ENCODE peak calls at places on chromosomes 11 and 22, in six cellular contexts. V is upper lobe of right lung, H is right lobe of liver, Q is epithelial cell of proximal tubule, R is kidney, P is AG04450. S is an unnamed sample.

GRCh38 chr11:7004482-7004881 is 15.7 kb downstream of the ZNF214 start:
- DNase-seq in V (no peak), H (no peak), Q (no peak), R (no peak), P (no peak), S (no peak)

GRCh38 chr22:21942407-21942895 is 10.2 kb downstream of the PPM1F start:
- DNase-seq in V (peak), H (peak), Q (peak), R (peak), P (peak), S (no peak)

GRCh38 chr22:31646186-31647019 is 15.6 kb downstream of the PISD start:
- DNase-seq in V (no peak), H (no peak), Q (peak), R (peak), P (peak), S (peak)

GRCh38 chr11:827146-827860 is 416 bp upstream of the CRACR2B start:
- DNase-seq in V (peak), H (no peak), Q (no peak), R (no peak), P (no peak), S (no peak)

GRCh38 chr11:69317401-69318092 is 23.6 kb downstream of the MYEOV start:
- DNase-seq in V (no peak), H (no peak), Q (no peak), R (no peak), P (no peak), S (no peak)

GRCh38 chr11:9047986-9048522 is 43.3 kb downstream of the SCUBE2 start:
- DNase-seq in V (no peak), H (no peak), Q (no peak), R (no peak), P (peak), S (peak)

GRCh38 chr11:12179521-12179920 is 69.1 kb downstream of the MICAL2 start:
- DNase-seq in V (peak), H (no peak), Q (no peak), R (no peak), P (no peak), S (no peak)

GRCh38 chr11:5384335-5384734 is 723 bp downstream of the OR51M1 start:
- DNase-seq in V (no peak), H (no peak), Q (no peak), R (no peak), P (no peak), S (no peak)

GRCh38 chr11:76641905-76642304 is 28.6 kb downstream of the LRRC32 start:
- DNase-seq in V (no peak), H (no peak), Q (no peak), R (no peak), P (no peak), S (no peak)

GRCh38 chr11:57131080-57131790 is 50.5 kb upstream of the LRRC55 start:
- DNase-seq in V (no peak), H (peak), Q (no peak), R (no peak), P (no peak), S (no peak)

GRCh38 chr11:1084561-1085439 is 10.1 kb downstream of the MUC2 start:
- DNase-seq in V (peak), H (peak), Q (no peak), R (peak), P (no peak), S (no peak)

GRCh38 chr11:105032495-105032894 is 2.4 kb downstream of the CASP1 start:
- DNase-seq in V (no peak), H (no peak), Q (no peak), R (no peak), P (no peak), S (no peak)

GRCh38 chr11:109012996-109013395 is 348.1 kb downstream of the DDX10 start:
- DNase-seq in V (no peak), H (no peak), Q (no peak), R (no peak), P (no peak), S (no peak)

GRCh38 chr11:67521924-67522323 is 1.3 kb downstream of the CABP2 start:
- DNase-seq in V (no peak), H (no peak), Q (no peak), R (peak), P (no peak), S (no peak)

GRCh38 chr11:132312616-132313210 is 942.3 kb downstream of the NTM start:
- DNase-seq in V (no peak), H (no peak), Q (no peak), R (no peak), P (no peak), S (no peak)

GRCh38 chr11:72333657-72334056 is 89.7 kb upstream of the PHOX2A start:
- DNase-seq in V (no peak), H (no peak), Q (no peak), R (no peak), P (no peak), S (no peak)

GRCh38 chr22:20034143-20034542 is 13.2 kb downstream of the TANGO2 start:
- DNase-seq in V (no peak), H (no peak), Q (no peak), R (no peak), P (no peak), S (no peak)

GRCh38 chr11:121282376-121282775 is 10.2 kb upstream of the SC5D start:
- DNase-seq in V (no peak), H (no peak), Q (no peak), R (no peak), P (no peak), S (no peak)

GRCh38 chr22:26853071-26853470 is 195.7 kb downstream of the MIAT start:
- DNase-seq in V (no peak), H (no peak), Q (no peak), R (no peak), P (no peak), S (no peak)

GRCh38 chr11:107691003-107691402 is 20.9 kb downstream of the SLN start:
- DNase-seq in V (no peak), H (no peak), Q (no peak), R (no peak), P (no peak), S (no peak)

GRCh38 chr22:50105529-50106100 is 15.8 kb downstream of the MOV10L1 start:
- DNase-seq in V (no peak), H (no peak), Q (no peak), R (no peak), P (no peak), S (no peak)

GRCh38 chr22:50104149-50104548 is 14.3 kb downstream of the MOV10L1 start:
- DNase-seq in V (no peak), H (no peak), Q (no peak), R (no peak), P (no peak), S (no peak)

GRCh38 chr22:50101870-50102565 is 12.2 kb downstream of the MOV10L1 start:
- DNase-seq in V (no peak), H (no peak), Q (no peak), R (no peak), P (no peak), S (no peak)

GRCh38 chr22:50107529-50107928 is 17.7 kb downstream of the MOV10L1 start:
- DNase-seq in V (no peak), H (no peak), Q (no peak), R (peak), P (no peak), S (no peak)

DNA sequence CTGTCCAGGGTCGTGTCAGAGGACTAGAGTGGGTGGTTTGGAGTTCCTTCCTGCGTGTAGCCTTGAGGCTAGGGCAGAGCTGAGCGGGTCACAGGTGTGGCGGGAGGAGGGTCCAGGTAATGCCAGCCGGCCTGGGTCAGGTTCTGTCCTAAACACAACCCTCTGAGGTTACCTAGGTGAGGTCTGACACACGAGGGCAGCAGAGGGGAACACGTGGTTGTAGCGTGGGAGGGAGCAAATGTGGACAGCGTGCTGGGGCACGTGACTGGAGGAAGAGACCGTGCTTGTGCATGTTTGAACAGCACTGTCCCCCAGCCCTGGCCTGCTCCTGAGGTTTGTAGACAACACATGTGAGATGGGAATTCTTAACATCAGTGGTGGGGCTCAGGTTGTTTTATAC is 13.1 kb downstream of the MOV10L1 start:
- DNase-seq in V (no peak), H (no peak), Q (no peak), R (no peak), P (no peak), S (no peak)
- TF ChIP-seq CTCF in V (no peak), H (no peak), Q (peak), R (no peak), P (no peak), S (no peak)

DNA sequence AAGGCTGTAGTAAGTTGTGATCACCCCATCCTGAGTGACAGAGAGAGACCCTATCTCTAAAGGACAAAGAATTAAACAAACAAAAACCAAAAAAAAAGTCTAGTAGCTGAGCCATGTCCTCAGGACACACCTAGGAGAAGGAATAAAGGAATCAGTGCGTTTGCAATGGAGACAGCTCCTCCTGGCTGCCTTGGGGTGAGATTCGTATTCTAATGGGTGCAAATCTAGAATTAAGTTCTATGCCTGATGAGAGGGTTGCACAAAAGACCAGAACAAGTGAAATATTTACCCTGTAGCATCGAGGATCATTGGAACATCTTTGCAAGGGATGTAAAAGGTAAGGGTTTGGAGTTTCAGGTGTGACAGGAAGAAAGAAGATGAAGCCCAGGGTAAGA is 70.3 kb upstream of the BMAL1 start:
- DNase-seq in V (no peak), H (no peak), Q (no peak), R (no peak), P (no peak), S (no peak)
- TF ChIP-seq CTCF in V (no peak), H (no peak), Q (peak), R (peak), P (peak), S (no peak)

GRCh38 chr22:25352294-25352680 is 132.8 kb downstream of the CRYBB2 start:
- DNase-seq in V (peak), H (no peak), Q (no peak), R (no peak), P (no peak), S (no peak)

GRCh38 chr22:25357056-25357455 is 137.6 kb downstream of the CRYBB2 start:
- DNase-seq in V (peak), H (no peak), Q (no peak), R (peak), P (no peak), S (no peak)

GRCh38 chr22:25353516-25354445 is 134.3 kb downstream of the CRYBB2 start:
- DNase-seq in V (peak), H (no peak), Q (no peak), R (peak), P (no peak), S (no peak)

GRCh38 chr22:25351631-25352293 is 132.3 kb downstream of the CRYBB2 start:
- DNase-seq in V (peak), H (no peak), Q (no peak), R (no peak), P (no peak), S (no peak)

GRCh38 chr22:25354456-25354855 is 135.0 kb downstream of the CRYBB2 start:
- DNase-seq in V (peak), H (no peak), Q (no peak), R (peak), P (no peak), S (no peak)
- TF ChIP-seq CTCF in V (no peak), H (no peak), Q (no peak), R (no peak), P (no peak), S (no peak)

DNA sequence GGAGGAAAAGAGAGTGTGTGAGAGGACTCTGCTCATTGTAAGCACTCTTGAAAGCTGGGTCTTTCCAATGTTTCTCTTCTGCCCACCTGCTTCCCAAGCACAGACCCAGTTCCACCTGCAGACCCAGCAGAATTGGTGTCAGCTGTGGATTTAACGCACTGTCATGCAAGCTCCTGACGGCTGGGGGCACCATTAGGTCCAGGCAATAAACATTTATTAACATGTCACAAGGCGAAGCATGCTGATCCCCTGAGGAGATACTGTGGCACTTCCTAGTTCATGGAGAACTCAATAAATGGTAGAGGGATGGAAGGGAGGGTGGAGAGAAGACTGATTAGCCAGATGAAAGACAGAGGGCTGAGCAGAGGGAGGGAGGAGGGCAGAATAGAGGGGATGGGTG is 68.3 kb upstream of the TSPAN18 start:
- DNase-seq in V (no peak), H (no peak), Q (no peak), R (no peak), P (no peak), S (no peak)
- TF ChIP-seq CTCF in V (peak), H (peak), Q (peak), R (peak), P (peak), S (peak)

GRCh38 chr11:44453871-44454270 is 111.6 kb upstream of the CD82 start:
- DNase-seq in V (no peak), H (no peak), Q (no peak), R (no peak), P (no peak), S (no peak)

GRCh38 chr11:44457862-44458261 is 107.6 kb upstream of the CD82 start:
- DNase-seq in V (no peak), H (no peak), Q (no peak), R (no peak), P (no peak), S (no peak)

GRCh38 chr11:44453213-44453612 is 112.2 kb upstream of the CD82 start:
- DNase-seq in V (no peak), H (no peak), Q (no peak), R (no peak), P (no peak), S (no peak)

GRCh38 chr11:44454686-44455085 is 110.8 kb upstream of the CD82 start:
- DNase-seq in V (no peak), H (no peak), Q (no peak), R (no peak), P (no peak), S (no peak)

GRCh38 chr11:44456544-44457270 is 108.8 kb upstream of the CD82 start:
- DNase-seq in V (no peak), H (no peak), Q (no peak), R (no peak), P (no peak), S (no peak)
- TF ChIP-seq CTCF in V (peak), H (peak), Q (peak), R (no peak), P (peak), S (peak)

GRCh38 chr11:36540998-36541397 is 26.8 kb upstream of the RAG1 start:
- DNase-seq in V (no peak), H (no peak), Q (peak), R (no peak), P (no peak), S (no peak)
- TF ChIP-seq CTCF in V (peak), H (peak), Q (peak), R (peak), P (peak), S (peak)

GRCh38 chr11:116835791-116836647 is 1.4 kb downstream of the APOA1 start:
- DNase-seq in V (peak), H (peak), Q (peak), R (peak), P (peak), S (peak)
- TF ChIP-seq CTCF in V (peak), H (peak), Q (peak), R (peak), P (peak), S (peak)